ENCODE peak calls at places on chromosomes 13 and 19, in seven cellular contexts. One of them, this sample, is unnamed.

GRCh38 chr19:56993851-56994250 is 125.9 kb upstream of the USP29 start:
- DNase-seq in sigmoid colon: no peak
- DNase-seq in kidney epithelial cell: no peak
- DNase-seq in astrocyte: no peak
- DNase-seq in uterus: no peak
- DNase-seq in PC-3: no peak
- DNase-seq in mucosa of descending colon: no peak
- DNase-seq in this sample: no peak

GRCh38 chr13:106617561-106617960 is 49.6 kb upstream of the ARGLU1 start:
- DNase-seq in sigmoid colon: no peak
- DNase-seq in kidney epithelial cell: peak; percentile 57
- DNase-seq in astrocyte: peak; percentile 62
- DNase-seq in uterus: no peak
- DNase-seq in PC-3: peak; percentile 9
- DNase-seq in mucosa of descending colon: no peak
- DNase-seq in this sample: no peak

GRCh38 chr13:73717632-73718031 is 416.6 kb downstream of the KLF12 start:
- DNase-seq in sigmoid colon: no peak
- DNase-seq in kidney epithelial cell: peak; percentile 31
- DNase-seq in astrocyte: peak; percentile 78
- DNase-seq in uterus: no peak
- DNase-seq in PC-3: peak; percentile 45
- DNase-seq in mucosa of descending colon: no peak
- DNase-seq in this sample: no peak

GRCh38 chr19:48858984-48859710 is 9.3 kb downstream of the PLEKHA4 start:
- DNase-seq in sigmoid colon: no peak
- DNase-seq in kidney epithelial cell: no peak
- DNase-seq in astrocyte: no peak
- DNase-seq in uterus: no peak
- DNase-seq in PC-3: no peak
- DNase-seq in mucosa of descending colon: peak; percentile 83
- DNase-seq in this sample: peak; percentile 82

GRCh38 chr13:98481511-98481951 is 95.4 kb downstream of the STK24 start:
- DNase-seq in sigmoid colon: peak; percentile 61
- DNase-seq in kidney epithelial cell: no peak
- DNase-seq in astrocyte: no peak
- DNase-seq in uterus: no peak
- DNase-seq in PC-3: no peak
- DNase-seq in mucosa of descending colon: no peak
- DNase-seq in this sample: no peak

GRCh38 chr19:40611096-40611495 is 9.9 kb downstream of the LTBP4 start:
- DNase-seq in sigmoid colon: no peak
- DNase-seq in kidney epithelial cell: no peak
- DNase-seq in astrocyte: no peak
- DNase-seq in uterus: no peak
- DNase-seq in PC-3: peak; percentile 54
- DNase-seq in mucosa of descending colon: peak; percentile 83
- DNase-seq in this sample: no peak

GRCh38 chr13:30751183-30751933 is 16.0 kb downstream of the ALOX5AP start:
- DNase-seq in sigmoid colon: no peak
- DNase-seq in kidney epithelial cell: no peak
- DNase-seq in astrocyte: peak; percentile 26
- DNase-seq in uterus: no peak
- DNase-seq in PC-3: no peak
- DNase-seq in mucosa of descending colon: no peak
- DNase-seq in this sample: no peak

GRCh38 chr19:41456342-41456918 is 13.5 kb downstream of the ERICH4 start:
- DNase-seq in sigmoid colon: no peak
- DNase-seq in kidney epithelial cell: no peak
- DNase-seq in astrocyte: peak; percentile 35
- DNase-seq in uterus: peak; percentile 44
- DNase-seq in PC-3: no peak
- DNase-seq in mucosa of descending colon: no peak
- DNase-seq in this sample: no peak

GRCh38 chr13:33219926-33220325 is 65.6 kb downstream of the STARD13 start:
- DNase-seq in sigmoid colon: no peak
- DNase-seq in kidney epithelial cell: no peak
- DNase-seq in astrocyte: no peak
- DNase-seq in uterus: no peak
- DNase-seq in PC-3: no peak
- DNase-seq in mucosa of descending colon: no peak
- DNase-seq in this sample: no peak

GRCh38 chr13:26538363-26539317 is 18.8 kb upstream of the WASF3 start:
- DNase-seq in sigmoid colon: no peak
- DNase-seq in kidney epithelial cell: no peak
- DNase-seq in astrocyte: no peak
- DNase-seq in uterus: no peak
- DNase-seq in PC-3: peak; percentile 24
- DNase-seq in mucosa of descending colon: no peak
- DNase-seq in this sample: no peak

GRCh38 chr13:32314271-32314967 is 744 bp downstream of the ZAR1L start:
- DNase-seq in sigmoid colon: peak; percentile 78
- DNase-seq in kidney epithelial cell: no peak
- DNase-seq in astrocyte: no peak
- DNase-seq in uterus: peak; percentile 18
- DNase-seq in PC-3: no peak
- DNase-seq in mucosa of descending colon: peak; percentile 76
- DNase-seq in this sample: no peak

GRCh38 chr13:24252136-24252535 is 57.2 kb upstream of the C1QTNF9 start:
- DNase-seq in sigmoid colon: no peak
- DNase-seq in kidney epithelial cell: no peak
- DNase-seq in astrocyte: no peak
- DNase-seq in uterus: no peak
- DNase-seq in PC-3: no peak
- DNase-seq in mucosa of descending colon: no peak
- DNase-seq in this sample: no peak

GRCh38 chr13:24251525-24251924 is 57.9 kb upstream of the C1QTNF9 start:
- DNase-seq in sigmoid colon: peak; percentile 52
- DNase-seq in kidney epithelial cell: no peak
- DNase-seq in astrocyte: no peak
- DNase-seq in uterus: no peak
- DNase-seq in PC-3: no peak
- DNase-seq in mucosa of descending colon: peak; percentile 75
- DNase-seq in this sample: no peak

GRCh38 chr13:24253520-24254150 is 55.7 kb upstream of the C1QTNF9 start:
- DNase-seq in sigmoid colon: peak; percentile 34
- DNase-seq in kidney epithelial cell: no peak
- DNase-seq in astrocyte: no peak
- DNase-seq in uterus: no peak
- DNase-seq in PC-3: no peak
- DNase-seq in mucosa of descending colon: no peak
- DNase-seq in this sample: no peak

GRCh38 chr13:24249586-24249985 is 59.8 kb upstream of the C1QTNF9 start:
- DNase-seq in sigmoid colon: peak; percentile 57
- DNase-seq in kidney epithelial cell: no peak
- DNase-seq in astrocyte: no peak
- DNase-seq in uterus: no peak
- DNase-seq in PC-3: no peak
- DNase-seq in mucosa of descending colon: no peak
- DNase-seq in this sample: no peak

DNA sequence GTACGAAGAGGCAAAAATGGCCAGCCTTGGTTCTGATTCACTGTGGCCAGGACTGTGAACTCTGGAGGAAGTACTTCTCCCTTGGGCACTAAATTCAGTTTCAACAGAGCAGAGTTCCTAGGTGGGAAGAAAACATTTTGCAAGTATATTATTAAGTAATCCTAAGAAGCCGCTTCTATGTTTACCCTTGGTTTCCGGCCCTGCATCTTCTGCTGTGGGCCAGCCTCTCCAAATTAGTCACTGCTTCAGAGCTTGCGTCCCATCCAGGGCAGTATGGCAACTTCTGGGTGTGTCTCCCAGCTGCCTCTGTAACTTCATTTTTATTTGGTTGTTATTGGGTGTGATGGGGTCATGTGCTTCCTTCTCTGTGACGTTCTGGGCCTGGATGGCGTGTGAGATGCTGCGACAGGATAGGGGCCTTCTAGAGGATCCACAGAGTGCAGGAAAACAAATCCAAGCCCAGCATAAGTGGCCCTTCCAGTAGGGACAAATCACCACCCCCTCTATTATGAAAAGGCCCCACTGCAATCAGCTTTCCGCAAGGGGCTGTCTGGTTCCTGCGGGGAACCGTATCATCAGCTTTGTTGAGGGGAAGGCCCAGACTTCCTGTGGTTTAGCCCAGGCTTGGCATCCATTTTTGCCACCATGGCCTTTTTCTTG is 55.1 kb upstream of the C1QTNF9 start:
- DNase-seq in sigmoid colon: peak; percentile 62
- DNase-seq in kidney epithelial cell: no peak
- DNase-seq in astrocyte: no peak
- DNase-seq in uterus: no peak
- DNase-seq in PC-3: no peak
- DNase-seq in mucosa of descending colon: no peak
- DNase-seq in this sample: no peak
- H3K4me3 ChIP-seq in sigmoid colon: no peak overlapping the region
- H3K4me3 ChIP-seq in kidney epithelial cell: no peak overlapping the region
- H3K4me3 ChIP-seq in astrocyte: no peak overlapping the region
- H3K4me3 ChIP-seq in uterus: no peak overlapping the region
- H3K4me3 ChIP-seq in PC-3: no peak overlapping the region
- H3K4me3 ChIP-seq in mucosa of descending colon: no peak overlapping the region
- H3K4me3 ChIP-seq in this sample: no peak overlapping the region

GRCh38 chr13:110651271-110651670 is 35.9 kb downstream of the NAXD start:
- DNase-seq in sigmoid colon: no peak
- DNase-seq in kidney epithelial cell: no peak
- DNase-seq in astrocyte: no peak
- DNase-seq in uterus: no peak
- DNase-seq in PC-3: no peak
- DNase-seq in mucosa of descending colon: no peak
- DNase-seq in this sample: no peak

GRCh38 chr13:110652755-110653154 is 37.4 kb downstream of the NAXD start:
- DNase-seq in sigmoid colon: no peak
- DNase-seq in kidney epithelial cell: no peak
- DNase-seq in astrocyte: no peak
- DNase-seq in uterus: no peak
- DNase-seq in PC-3: no peak
- DNase-seq in mucosa of descending colon: no peak
- DNase-seq in this sample: no peak

GRCh38 chr13:110652231-110652730 is 36.9 kb downstream of the NAXD start:
- DNase-seq in sigmoid colon: peak; percentile 54
- DNase-seq in kidney epithelial cell: no peak
- DNase-seq in astrocyte: no peak
- DNase-seq in uterus: no peak
- DNase-seq in PC-3: no peak
- DNase-seq in mucosa of descending colon: no peak
- DNase-seq in this sample: no peak

GRCh38 chr13:110650436-110650835 is 35.1 kb downstream of the NAXD start:
- DNase-seq in sigmoid colon: peak; percentile 56
- DNase-seq in kidney epithelial cell: no peak
- DNase-seq in astrocyte: no peak
- DNase-seq in uterus: no peak
- DNase-seq in PC-3: no peak
- DNase-seq in mucosa of descending colon: no peak
- DNase-seq in this sample: no peak

GRCh38 chr13:110651726-110652230 is 36.4 kb downstream of the NAXD start:
- DNase-seq in sigmoid colon: no peak
- DNase-seq in kidney epithelial cell: no peak
- DNase-seq in astrocyte: no peak
- DNase-seq in uterus: no peak
- DNase-seq in PC-3: no peak
- DNase-seq in mucosa of descending colon: no peak
- DNase-seq in this sample: no peak
- H3K36me3 ChIP-seq in sigmoid colon: no peaks in the 10 kb centered on the region
- H3K36me3 ChIP-seq in kidney epithelial cell: no peaks in the 10 kb centered on the region
- H3K36me3 ChIP-seq in astrocyte: peaks cover 13% of the 10 kb centered on the region
- H3K36me3 ChIP-seq in uterus: no peaks in the 10 kb centered on the region
- H3K36me3 ChIP-seq in PC-3: no peaks in the 10 kb centered on the region
- H3K36me3 ChIP-seq in mucosa of descending colon: peaks cover 4% of the 10 kb centered on the region
- H3K36me3 ChIP-seq in this sample: peaks cover 12% of the 10 kb centered on the region

GRCh38 chr19:58561373-58562125 is 3.1 kb upstream of the UBE2M start:
- DNase-seq in sigmoid colon: no peak
- DNase-seq in kidney epithelial cell: no peak
- DNase-seq in astrocyte: no peak
- DNase-seq in uterus: no peak
- DNase-seq in PC-3: no peak
- DNase-seq in mucosa of descending colon: no peak
- DNase-seq in this sample: no peak

GRCh38 chr19:58558623-58559274 is 338 bp upstream of the UBE2M start:
- DNase-seq in sigmoid colon: peak; percentile 100
- DNase-seq in kidney epithelial cell: peak; percentile 94
- DNase-seq in astrocyte: peak; percentile 91
- DNase-seq in uterus: peak; percentile 99
- DNase-seq in PC-3: peak; percentile 100
- DNase-seq in mucosa of descending colon: peak; percentile 99
- DNase-seq in this sample: peak; percentile 99

GRCh38 chr19:58559275-58560006 is 1.0 kb upstream of the UBE2M start:
- DNase-seq in sigmoid colon: peak; percentile 97
- DNase-seq in kidney epithelial cell: no peak
- DNase-seq in astrocyte: peak; percentile 86
- DNase-seq in uterus: peak; percentile 90
- DNase-seq in PC-3: peak; percentile 93
- DNase-seq in mucosa of descending colon: peak; percentile 95
- DNase-seq in this sample: peak; percentile 88

GRCh38 chr19:58560921-58561320 is 2.5 kb upstream of the UBE2M start:
- DNase-seq in sigmoid colon: peak; percentile 59
- DNase-seq in kidney epithelial cell: no peak
- DNase-seq in astrocyte: no peak
- DNase-seq in uterus: no peak
- DNase-seq in PC-3: no peak
- DNase-seq in mucosa of descending colon: peak; percentile 34
- DNase-seq in this sample: no peak

DNA sequence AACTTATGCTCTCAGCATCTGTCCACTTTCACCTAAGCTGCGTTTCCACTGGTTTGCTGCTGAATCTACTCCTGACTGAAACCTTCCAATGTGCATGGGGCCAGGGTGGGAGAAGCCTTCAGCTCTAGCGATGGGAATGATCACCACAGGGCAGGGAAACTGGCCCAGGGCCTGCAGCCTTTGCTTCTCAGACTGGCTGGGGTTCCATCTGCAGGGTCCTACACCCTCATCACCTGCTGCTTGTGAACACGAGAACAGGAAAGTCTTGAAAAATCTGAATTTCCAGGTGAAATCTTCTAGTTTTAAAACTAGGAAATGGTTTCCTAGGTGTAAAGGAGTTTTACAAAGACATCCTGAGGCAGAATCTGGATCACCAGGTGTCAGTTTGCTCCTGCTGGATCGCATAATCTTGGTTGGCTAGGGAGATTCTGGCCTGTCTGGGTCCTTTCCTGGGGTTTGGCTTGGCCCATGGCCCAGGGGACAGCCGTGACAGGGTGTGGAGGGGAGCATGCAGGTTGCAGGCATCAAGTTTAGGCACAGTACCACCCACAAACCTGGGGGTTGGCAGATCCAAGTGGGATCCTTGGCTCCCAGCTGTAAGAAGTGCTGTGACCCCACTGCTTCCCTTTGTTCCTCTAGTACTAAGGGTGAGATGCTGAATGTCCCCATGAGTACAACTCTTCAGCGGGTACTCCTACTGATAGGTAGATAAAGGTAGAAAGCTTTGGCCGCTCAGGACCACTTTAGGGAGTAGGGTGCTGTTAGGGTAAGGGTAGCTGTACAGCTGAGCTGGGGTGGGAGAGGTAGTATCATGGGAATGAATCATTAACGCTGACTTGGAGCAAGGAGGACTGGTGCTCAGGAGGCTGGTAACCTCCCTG is 1.8 kb upstream of the UBE2M start:
- DNase-seq in sigmoid colon: peak; percentile 66
- DNase-seq in kidney epithelial cell: no peak
- DNase-seq in astrocyte: no peak
- DNase-seq in uterus: no peak
- DNase-seq in PC-3: no peak
- DNase-seq in mucosa of descending colon: peak; percentile 53
- DNase-seq in this sample: no peak
- TF ChIP-seq CTCF in sigmoid colon: no peak
- TF ChIP-seq CTCF in kidney epithelial cell: no peak
- TF ChIP-seq CTCF in astrocyte: no peak
- TF ChIP-seq CTCF in uterus: no peak
- TF ChIP-seq CTCF in PC-3: no peak
- TF ChIP-seq CTCF in mucosa of descending colon: no peak
- TF ChIP-seq CTCF in this sample: no peak

GRCh38 chr19:55451163-55451521 is 8.0 kb upstream of the SHISA7 start:
- DNase-seq in sigmoid colon: no peak
- DNase-seq in kidney epithelial cell: no peak
- DNase-seq in astrocyte: no peak
- DNase-seq in uterus: no peak
- DNase-seq in PC-3: no peak
- DNase-seq in mucosa of descending colon: no peak
- DNase-seq in this sample: no peak
- H3K4me3 ChIP-seq in sigmoid colon: no peak overlapping the region
- H3K4me3 ChIP-seq in kidney epithelial cell: no peak overlapping the region
- H3K4me3 ChIP-seq in astrocyte: no peak overlapping the region
- H3K4me3 ChIP-seq in uterus: no peak overlapping the region
- H3K4me3 ChIP-seq in PC-3: no peak overlapping the region
- H3K4me3 ChIP-seq in mucosa of descending colon: no peak overlapping the region
- H3K4me3 ChIP-seq in this sample: no peak overlapping the region